ENCODE peak calls at places on chromosomes 4 and X, in ten cellular contexts. P is stimulated activated CD8-positive, alpha-beta memory T cell treated with anti-CD3 and anti-CD28 coated beads, Interleukin-2, amount 100 ng/mL, for 1 hour; S is head of caudate nucleus; U is activated T-helper 1 cell treated with Interleukin-2 at 50 U/mL for 16 hours; R is activated CD4-positive, alpha-beta T cell treated with anti-CD3 and anti-CD28 coated beads, Interleukin-2, amount 10 ng/mL, durations not matched to agents 7 days and 5 days; E is pancreas; B is H9; J is GM04504; H is stimulated activated CD4-positive, alpha-beta T cell treated with anti-CD3 and anti-CD28 coated beads, TNF-alpha, amount 100 ng/mL, for 48 hours; K is glutamatergic neuron. D is an unnamed sample.

GRCh38 chrX:108735087-108735679 is 1.2 kb downstream of the IRS4 start:
- DNase-seq in P (no peak), S (no peak), U (no peak), R (no peak), E (no peak), B (peak; percentile 70), J (no peak), H (no peak), K (peak; percentile 24), D (no peak)

GRCh38 chr4:81687470-81687869 is 215.8 kb upstream of the RASGEF1B start:
- DNase-seq in P (no peak), S (no peak), U (no peak), R (no peak), E (no peak), B (no peak), J (no peak), H (no peak), K (no peak), D (no peak)

GRCh38 chr4:159398236-159398638 is 295.4 kb downstream of the RAPGEF2 start:
- DNase-seq in P (no peak), S (no peak), U (no peak), R (no peak), E (no peak), B (no peak), J (no peak), H (no peak), K (no peak), D (no peak)

GRCh38 chrX:49269010-49269767 is 404 bp upstream of the PPP1R3F start:
- DNase-seq in P (peak; percentile 80), S (peak; percentile 97), U (peak; percentile 86), R (peak; percentile 95), E (peak; percentile 97), B (peak; percentile 98), J (peak; percentile 91), H (peak; percentile 90), K (peak; percentile 85), D (peak; percentile 99)

GRCh38 chr4:86043755-86044592 is 315.9 kb downstream of the MAPK10 start:
- DNase-seq in P (no peak), S (no peak), U (no peak), R (peak; percentile 32), E (no peak), B (no peak), J (no peak), H (peak; percentile 8), K (no peak), D (no peak)

GRCh38 chr4:189001971-189002450 is 862.8 kb downstream of the TRIML1 start:
- DNase-seq in P (no peak), S (no peak), U (no peak), R (no peak), E (no peak), B (no peak), J (no peak), H (no peak), K (no peak), D (peak; percentile 2)

GRCh38 chr4:72568959-72569718 is at the start of gene ADAMTS3:
- DNase-seq in P (no peak), S (peak; percentile 46), U (no peak), R (no peak), E (peak; percentile 52), B (peak; percentile 90), J (no peak), H (no peak), K (peak; percentile 77), D (peak; percentile 38)

GRCh38 chrX:13647709-13648212 is 5.2 kb upstream of the TCEANC start:
- DNase-seq in P (peak; percentile 9), S (no peak), U (peak; percentile 18), R (peak; percentile 10), E (peak; percentile 29), B (no peak), J (no peak), H (peak; percentile 27), K (no peak), D (no peak)

GRCh38 chrX:69600182-69600581 is 15.7 kb upstream of the EDA start:
- DNase-seq in P (no peak), S (no peak), U (no peak), R (no peak), E (no peak), B (no peak), J (no peak), H (no peak), K (no peak), D (no peak)

GRCh38 chr4:17701146-17701859 is 80.1 kb downstream of the FAM184B start:
- DNase-seq in P (no peak), S (no peak), U (no peak), R (no peak), E (no peak), B (no peak), J (no peak), H (no peak), K (no peak), D (peak; percentile 93)

GRCh38 chr4:41058426-41058825 is 155.9 kb downstream of the APBB2 start:
- DNase-seq in P (no peak), S (no peak), U (no peak), R (no peak), E (no peak), B (no peak), J (no peak), H (no peak), K (no peak), D (no peak)

GRCh38 chr4:173074501-173074946 is 94.1 kb upstream of the GALNT7 start:
- DNase-seq in P (no peak), S (no peak), U (no peak), R (no peak), E (peak; percentile 44), B (peak; percentile 88), J (peak; percentile 27), H (no peak), K (no peak), D (no peak)

GRCh38 chr4:166836865-166837264 is 397.4 kb downstream of the SPOCK3 start:
- DNase-seq in P (no peak), S (no peak), U (no peak), R (no peak), E (no peak), B (no peak), J (no peak), H (no peak), K (no peak), D (no peak)

GRCh38 chr4:52760256-52760655 is 9.0 kb upstream of the ERVMER34-1 start:
- DNase-seq in P (no peak), S (no peak), U (no peak), R (no peak), E (no peak), B (no peak), J (no peak), H (no peak), K (no peak), D (no peak)

GRCh38 chr4:78083035-78083434 is 25.9 kb downstream of the FRAS1 start:
- DNase-seq in P (no peak), S (no peak), U (no peak), R (no peak), E (no peak), B (no peak), J (no peak), H (no peak), K (no peak), D (no peak)

GRCh38 chrX:21972046-21972445 is 31.5 kb downstream of the SMS start:
- DNase-seq in P (no peak), S (no peak), U (no peak), R (no peak), E (no peak), B (no peak), J (no peak), H (no peak), K (no peak), D (no peak)

GRCh38 chrX:107716045-107716684 is 59.4 kb downstream of the TSC22D3 start:
- DNase-seq in P (no peak), S (no peak), U (no peak), R (peak; percentile 8), E (no peak), B (peak; percentile 76), J (no peak), H (no peak), K (peak; percentile 73), D (no peak)

GRCh38 chr4:26288308-26288982 is 32.4 kb upstream of the RBPJ start:
- DNase-seq in P (no peak), S (no peak), U (no peak), R (peak; percentile 8), E (no peak), B (no peak), J (peak; percentile 17), H (no peak), K (no peak), D (no peak)

GRCh38 chrX:13266641-13267420 is 53.0 kb downstream of the ATXN3L start:
- DNase-seq in P (no peak), S (no peak), U (no peak), R (no peak), E (no peak), B (no peak), J (no peak), H (no peak), K (peak; percentile 14), D (no peak)

GRCh38 chrX:7090506-7091095 is 56.9 kb upstream of the STS start:
- DNase-seq in P (no peak), S (no peak), U (no peak), R (no peak), E (no peak), B (no peak), J (no peak), H (no peak), K (no peak), D (no peak)

GRCh38 chrX:67693928-67694327 is 150.1 kb downstream of the AR start:
- DNase-seq in P (no peak), S (no peak), U (no peak), R (no peak), E (no peak), B (no peak), J (no peak), H (no peak), K (no peak), D (no peak)

GRCh38 chrX:39261446-39262147 is 460.3 kb downstream of the MID1IP1 start:
- DNase-seq in P (no peak), S (no peak), U (no peak), R (peak; percentile 28), E (no peak), B (no peak), J (peak; percentile 38), H (no peak), K (no peak), D (no peak)

GRCh38 chrX:19904778-19905367 is 17.5 kb upstream of the SH3KBP1 start:
- DNase-seq in P (no peak), S (no peak), U (no peak), R (peak; percentile 15), E (peak; percentile 7), B (no peak), J (no peak), H (no peak), K (no peak), D (peak; percentile 41)

GRCh38 chrX:49276671-49277519 is 7.3 kb downstream of the PPP1R3F start:
- DNase-seq in P (no peak), S (no peak), U (no peak), R (no peak), E (no peak), B (no peak), J (no peak), H (no peak), K (no peak), D (no peak)

GRCh38 chr4:72954811-72955210 is 114.7 kb downstream of the COX18 start:
- DNase-seq in P (no peak), S (no peak), U (no peak), R (no peak), E (no peak), B (no peak), J (no peak), H (no peak), K (no peak), D (no peak)

D was measured in T47D.